ENCODE peak calls at places on chromosomes 3 and 15, in eight cellular contexts. H is endothelial cell of umbilical vein; Y is uterus; M is sigmoid colon; O is HCT116; U is stomach; E is CD4-positive, alpha-beta T cell; G is neural progenitor cell. D is an unnamed sample.

GRCh38 chr3:2274531-2274930 is 175.9 kb downstream of the CNTN4 start:
- DNase-seq in E (no peak), Y (no peak), U (no peak), M (no peak), G (no peak), O (no peak), H (no peak), D (no peak)

GRCh38 chr3:71491141-71491752 is 92.3 kb downstream of the FOXP1 start:
- DNase-seq in O (no peak), G (no peak), Y (no peak), M (no peak), E (no peak), H (no peak), U (no peak), D (no peak)

GRCh38 chr15:48653913-48654630 is 8.6 kb upstream of the FBN1 start:
- DNase-seq in O (no peak), E (no peak), U (no peak), G (no peak), M (no peak), H (no peak), Y (no peak), D (no peak)

GRCh38 chr3:152272771-152273242 is 4.1 kb downstream of the MBNL1 start:
- DNase-seq in U (no peak), O (no peak), Y (no peak), M (no peak), G (no peak), E (no peak), H (peak; percentile 87), D (no peak)

GRCh38 chr3:131142580-131142979 is 115.9 kb downstream of the NEK11 start:
- DNase-seq in G (no peak), H (no peak), O (no peak), Y (no peak), E (no peak), M (no peak), U (no peak), D (no peak)

GRCh38 chr15:85314653-85315052 is 65.8 kb upstream of the AKAP13 start:
- DNase-seq in Y (no peak), U (no peak), G (no peak), E (no peak), O (no peak), M (no peak), H (no peak), D (no peak)

GRCh38 chr15:78766041-78766440 is 45.2 kb downstream of the ADAMTS7 start:
- DNase-seq in E (no peak), U (no peak), G (no peak), M (peak; percentile 55), O (no peak), H (no peak), Y (peak; percentile 16), D (no peak)

GRCh38 chr3:1462916-1463315 is 370.1 kb downstream of the CNTN6 start:
- DNase-seq in U (no peak), E (no peak), O (no peak), H (no peak), G (no peak), Y (no peak), M (no peak), D (no peak)

DNA sequence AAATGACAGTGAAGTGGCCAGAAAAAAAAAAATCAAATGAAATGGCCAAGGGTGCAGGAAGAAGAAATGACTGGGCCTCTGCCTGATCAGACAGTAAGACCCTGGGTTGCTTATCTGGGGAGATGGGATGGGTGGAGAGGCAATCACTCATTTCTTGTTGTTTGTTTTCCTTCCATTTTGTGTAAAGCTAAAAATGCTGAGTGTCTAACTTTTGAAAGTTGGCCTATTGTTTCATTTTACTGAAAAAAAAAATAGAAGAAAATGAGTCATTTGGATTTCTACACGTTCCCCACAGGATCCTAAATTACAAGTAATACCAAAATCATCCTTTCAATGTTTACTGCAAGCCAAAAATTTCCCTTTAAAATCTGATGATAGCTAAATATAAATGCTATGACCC is 30.5 kb downstream of the PTX3 start:
- DNase-seq in G (no peak), Y (no peak), M (no peak), H (peak; percentile 79), O (no peak), E (no peak), U (no peak), D (no peak)
- TF ChIP-seq CTCF in G (no peak), Y (no peak), M (no peak), H (no peak), O (no peak), E (no peak), U (no peak), D (no peak)

DNA sequence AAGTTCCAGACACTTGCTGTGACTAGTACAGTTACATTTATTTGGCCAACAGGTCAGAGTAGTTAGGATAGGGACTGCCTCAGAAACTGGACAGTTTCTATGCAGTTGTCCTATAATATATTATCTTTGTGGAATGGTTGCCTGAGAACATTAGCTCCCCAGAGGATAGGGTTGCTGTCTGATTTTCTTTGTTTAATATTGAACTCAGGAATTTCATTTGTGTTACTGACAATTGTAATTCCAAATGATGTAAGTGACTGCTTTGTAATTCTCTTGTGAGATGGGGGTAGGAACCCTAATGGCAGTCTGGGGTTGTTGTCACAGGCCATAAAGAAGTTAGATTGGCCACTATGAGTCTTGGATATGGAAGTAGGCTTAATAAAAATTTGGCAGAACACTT is 2.2 kb downstream of the NXPE3 start:
- DNase-seq in Y (no peak), E (no peak), G (no peak), U (no peak), M (no peak), O (no peak), H (no peak), D (no peak)
- H3K27ac ChIP-seq in Y (peak overlapping the region; percentile 84), E (no peak overlapping the region), G (no peak overlapping the region), U (no peak overlapping the region), M (no peak overlapping the region), O (no peak overlapping the region), H (no peak overlapping the region), D (no peak overlapping the region)

GRCh38 chr3:105527949-105528348 is 161.2 kb downstream of the ALCAM start:
- DNase-seq in H (no peak), O (peak; percentile 40), U (no peak), Y (no peak), G (no peak), M (no peak), E (no peak), D (no peak)

GRCh38 chr3:105526349-105527111 is 159.8 kb downstream of the ALCAM start:
- DNase-seq in U (no peak), M (no peak), O (no peak), H (no peak), G (peak; percentile 21), E (no peak), Y (no peak), D (no peak)

GRCh38 chr3:105523496-105523895 is 156.8 kb downstream of the ALCAM start:
- DNase-seq in U (no peak), O (no peak), M (no peak), H (no peak), E (no peak), G (no peak), Y (no peak), D (no peak)

GRCh38 chr3:105528956-105529355 is 162.2 kb downstream of the ALCAM start:
- DNase-seq in H (no peak), G (no peak), E (no peak), M (no peak), U (no peak), Y (no peak), O (no peak), D (no peak)

DNA sequence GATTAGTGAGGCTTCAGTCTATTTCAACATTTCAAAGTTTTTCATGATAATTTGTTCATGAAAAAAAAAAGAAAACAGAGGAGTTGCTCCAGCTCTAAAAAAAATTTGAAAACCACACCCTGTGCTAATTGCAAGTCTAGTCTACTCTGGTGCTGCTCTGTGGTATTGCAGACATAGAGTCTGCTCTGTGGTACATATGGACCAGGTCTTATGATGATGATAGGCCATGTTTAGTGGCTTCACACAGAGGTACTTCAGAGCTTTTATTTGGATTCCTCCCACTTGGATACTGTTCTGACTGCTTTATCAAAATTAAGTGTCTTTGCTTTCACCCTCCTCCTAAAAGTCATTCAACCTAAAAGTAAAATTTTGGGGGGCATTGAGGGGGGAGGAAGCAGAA is 160.8 kb downstream of the ALCAM start:
- DNase-seq in Y (no peak), U (no peak), M (no peak), O (no peak), H (no peak), E (no peak), G (no peak), D (no peak)
- TF ChIP-seq CTCF in Y (no peak), U (no peak), M (no peak), O (no peak), H (no peak), E (no peak), G (no peak), D (no peak)

GRCh38 chr3:15083190-15083700 is 15.7 kb downstream of the RBSN start:
- DNase-seq in Y (no peak), G (no peak), O (no peak), M (no peak), U (no peak), H (no peak), E (no peak), D (no peak)
- H3K27ac ChIP-seq in Y (no peak overlapping the region), G (no peak overlapping the region), O (no peak overlapping the region), M (no peak overlapping the region), U (no peak overlapping the region), H (no peak overlapping the region), E (no peak overlapping the region), D (peak overlapping the region; percentile 85)